ENCODE peak calls at places on chromosome 12, in nine cellular contexts. H, T, L, X, N, F, B, U and M are unnamed samples. For H3K9me2, the result is how much of the 10 kb centered on the place peaks cover.

GRCh38 chr12:54495327-54495726 is 2.2 kb upstream of the NCKAP1L start:
- DNase-seq in N (no peak), X (no peak), H (no peak), F (no peak), B (no peak), U (no peak), L (no peak), T (no peak), M (no peak)

GRCh38 chr12:53867216-53868012 is 71.2 kb upstream of the HOXC13 start:
- DNase-seq in N (no peak), L (peak), F (peak), T (peak), X (no peak), U (peak), H (no peak), B (no peak), M (peak)

GRCh38 chr12:9134981-9135628 is 19.4 kb upstream of the A2M start:
- DNase-seq in F (peak), T (no peak), N (peak), H (peak), B (peak), L (no peak), U (peak), X (peak), M (peak)

GRCh38 chr12:105018761-105019160 is 32.6 kb downstream of the NOPCHAP1 start:
- DNase-seq in T (no peak), L (no peak), N (no peak), U (no peak), X (no peak), H (no peak), F (no peak), B (no peak), M (no peak)

GRCh38 chr12:113840401-113841042 is 125.6 kb downstream of the RBM19 start:
- DNase-seq in X (no peak), B (no peak), N (no peak), F (no peak), T (no peak), H (no peak), L (no peak), U (no peak), M (no peak)

GRCh38 chr12:48998497-48999353 is 450 bp downstream of the DDN start:
- DNase-seq in B (peak), F (peak), T (peak), U (peak), X (no peak), L (peak), N (peak), H (no peak), M (no peak)

GRCh38 chr12:96196781-96197180 is 2.6 kb downstream of the ELK3 start:
- DNase-seq in X (no peak), L (no peak), N (no peak), H (no peak), F (peak), B (no peak), T (peak), U (no peak), M (peak)

GRCh38 chr12:71216725-71217579 is 59.2 kb upstream of the TSPAN8 start:
- DNase-seq in T (peak), F (peak), H (peak), B (peak), L (peak), N (peak), U (peak), X (peak), M (peak)

GRCh38 chr12:1593232-1594044 is 943 bp downstream of the FBXL14 start:
- DNase-seq in B (peak), F (peak), X (no peak), U (peak), T (peak), N (peak), H (peak), L (peak), M (peak)

GRCh38 chr12:1594295-1595025 is at the start of gene FBXL14:
- DNase-seq in T (peak), U (peak), N (peak), L (peak), B (peak), F (peak), H (peak), X (peak), M (peak)

GRCh38 chr12:1592444-1593231 is 1.7 kb downstream of the FBXL14 start:
- DNase-seq in H (peak), F (peak), U (peak), T (peak), N (peak), B (peak), X (no peak), L (peak), M (no peak)

GRCh38 chr12:1595026-1595561 is 713 bp upstream of the FBXL14 start:
- DNase-seq in T (peak), N (peak), H (peak), F (no peak), U (no peak), L (peak), X (no peak), B (no peak), M (no peak)

DNA sequence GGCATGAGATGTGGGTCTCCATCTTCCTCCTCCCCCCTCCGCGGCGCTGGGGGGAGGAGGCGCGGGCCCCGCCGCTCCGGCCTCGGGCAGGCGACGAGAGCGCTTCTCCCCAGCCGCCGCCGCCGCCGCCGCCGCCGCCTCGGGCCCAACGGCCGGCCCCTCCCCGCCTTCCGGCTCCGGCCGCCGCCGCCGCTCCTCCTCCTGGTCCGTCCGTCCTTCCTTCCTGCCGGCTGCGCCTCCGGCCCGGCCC is 411 bp downstream of the FBXL14 start:
- DNase-seq in X (no peak), T (peak), U (peak), F (peak), B (peak), L (no peak), H (peak), N (peak), M (peak)
- H2AFZ ChIP-seq in X (no peak), T (no peak), U (no peak), F (peak), B (no peak), L (peak), H (no peak), N (peak), M (peak)

GRCh38 chr12:120238839-120239445 is 26.6 kb downstream of the PXN start:
- DNase-seq in H (no peak), B (no peak), N (no peak), F (peak), L (no peak), U (no peak), T (no peak), X (no peak), M (peak)
- H3K27ac ChIP-seq in H (no peak), B (no peak), N (no peak), F (peak), L (no peak), U (no peak), T (peak), X (peak), M (no peak)

GRCh38 chr12:21945002-21945401 is 3.8 kb upstream of the ABCC9 start:
- DNase-seq in L (no peak), H (no peak), T (no peak), N (no peak), B (no peak), U (no peak), X (no peak), F (no peak), M (no peak)

GRCh38 chr12:21946983-21947382 is 5.8 kb upstream of the ABCC9 start:
- DNase-seq in N (no peak), L (no peak), H (no peak), X (no peak), T (peak), U (no peak), F (no peak), B (no peak), M (no peak)

DNA sequence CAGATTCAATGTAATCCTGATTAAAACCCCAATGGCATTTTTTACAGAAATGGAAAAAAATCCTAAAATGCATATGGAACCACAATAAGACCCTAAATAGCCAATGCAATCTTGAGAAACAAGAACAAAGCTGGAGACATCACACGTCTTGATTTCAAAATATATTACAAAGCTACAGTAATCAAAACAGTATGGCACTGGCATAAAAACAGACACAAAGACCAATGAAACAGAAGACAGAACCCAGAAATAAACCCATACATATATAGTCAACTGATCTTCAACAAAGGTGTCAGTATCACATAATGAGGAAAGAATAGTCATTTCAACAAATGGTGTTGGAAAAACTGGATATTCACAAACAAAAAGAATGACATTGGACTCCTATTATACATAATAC is 9.4 kb upstream of the ABCC9 start:
- DNase-seq in T (no peak), N (no peak), H (no peak), X (no peak), U (no peak), L (no peak), F (no peak), B (no peak), M (no peak)
- H3K9me2 ChIP-seq in T (under half), N (under half), H (under half), X (under half), U (under half), L (under half), F (under half), B (under half), M (under half)

GRCh38 chr12:1474059-1474537 is 120.3 kb downstream of the FBXL14 start:
- DNase-seq in L (peak), H (no peak), X (peak), N (no peak), T (peak), F (peak), B (no peak), U (peak), M (peak)

GRCh38 chr12:1473418-1473817 is 121.0 kb downstream of the FBXL14 start:
- DNase-seq in H (no peak), B (no peak), L (no peak), X (no peak), U (no peak), T (peak), N (no peak), F (no peak), M (no peak)

GRCh38 chr12:1471224-1471623 is 123.2 kb downstream of the FBXL14 start:
- DNase-seq in L (no peak), F (peak), N (no peak), U (no peak), B (no peak), H (no peak), T (no peak), X (no peak), M (no peak)

GRCh38 chr12:1470051-1470450 is 124.3 kb downstream of the FBXL14 start:
- DNase-seq in B (no peak), T (no peak), H (no peak), N (no peak), L (no peak), X (no peak), F (no peak), U (no peak), M (no peak)

DNA sequence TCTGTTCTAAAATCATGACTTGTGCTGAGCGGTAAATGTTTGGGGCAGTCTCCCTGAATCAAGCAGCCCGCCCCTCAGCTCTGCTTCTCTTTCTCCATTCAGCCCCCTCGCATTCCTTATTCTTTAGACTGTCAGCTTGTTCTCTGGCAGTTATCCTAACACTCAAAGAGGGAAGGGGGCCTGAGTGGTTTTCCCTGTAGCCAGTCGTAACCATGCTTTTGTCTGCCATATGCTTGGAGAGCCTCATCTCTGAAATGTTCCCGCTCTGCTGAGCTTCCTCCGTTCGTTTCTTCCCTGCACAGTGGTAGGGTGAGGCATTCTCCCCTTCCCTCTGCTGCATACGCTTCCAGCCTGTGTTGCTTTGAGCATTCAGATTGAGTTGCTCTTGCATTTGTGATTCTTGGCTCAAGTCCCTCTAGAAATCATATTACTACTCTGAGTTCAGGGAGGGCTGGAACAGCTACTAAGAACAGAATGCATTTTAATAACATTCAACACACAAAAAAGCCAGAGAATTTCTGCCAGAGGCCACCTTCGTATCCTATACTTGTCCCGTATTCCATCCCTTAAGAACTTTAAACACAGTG is 119.7 kb downstream of the FBXL14 start:
- DNase-seq in T (peak), L (peak), X (peak), H (no peak), B (no peak), U (peak), N (no peak), F (peak), M (peak)
- H2AFZ ChIP-seq in T (peak), L (no peak), X (no peak), H (no peak), B (no peak), U (no peak), N (no peak), F (peak), M (no peak)

GRCh38 chr12:91326043-91327027 is 143.7 kb upstream of the DCN start:
- DNase-seq in F (peak), X (peak), H (peak), B (peak), N (peak), L (peak), U (peak), T (peak), M (no peak)
- H3K27ac ChIP-seq in F (no peak), X (no peak), H (no peak), B (no peak), N (peak), L (peak), U (no peak), T (peak), M (no peak)

GRCh38 chr12:127277882-127278281 is 989.1 kb upstream of the TMEM132C start:
- DNase-seq in N (no peak), T (no peak), H (no peak), U (no peak), X (no peak), B (no peak), F (no peak), L (no peak), M (no peak)
- H3K9me2 ChIP-seq in N (under half), T (under half), H (under half), U (under half), X (under half), B (under half), F (under half), L (under half), M (under half)

GRCh38 chr12:89243786-89244185 is 108.5 kb downstream of the DUSP6 start:
- DNase-seq in L (no peak), N (no peak), X (no peak), F (no peak), U (no peak), B (peak), H (no peak), T (peak), M (no peak)

GRCh38 chr12:89245090-89245489 is 107.2 kb downstream of the DUSP6 start:
- DNase-seq in F (no peak), T (peak), U (peak), H (peak), N (no peak), X (no peak), B (peak), L (no peak), M (no peak)

GRCh38 chr12:89247541-89247942 is 104.8 kb downstream of the DUSP6 start:
- DNase-seq in F (peak), H (no peak), N (no peak), X (peak), T (peak), L (no peak), B (no peak), U (peak), M (no peak)

GRCh38 chr12:89247962-89248361 is 104.3 kb downstream of the DUSP6 start:
- DNase-seq in F (no peak), X (no peak), H (no peak), T (peak), B (no peak), N (no peak), L (no peak), U (no peak), M (no peak)

GRCh38 chr12:89244536-89244935 is 107.8 kb downstream of the DUSP6 start:
- DNase-seq in H (peak), X (no peak), B (peak), N (no peak), F (no peak), U (no peak), L (no peak), T (peak), M (no peak)
- H2AFZ ChIP-seq in H (peak), X (no peak), B (peak), N (no peak), F (no peak), U (no peak), L (no peak), T (peak), M (no peak)

GRCh38 chr12:30507576-30507975 is 188.1 kb downstream of the IPO8 start:
- DNase-seq in B (no peak), N (no peak), U (no peak), F (no peak), X (no peak), H (no peak), T (no peak), L (no peak), M (no peak)

GRCh38 chr12:30500532-30500931 is 195.1 kb downstream of the IPO8 start:
- DNase-seq in N (no peak), H (no peak), F (no peak), U (no peak), B (no peak), L (no peak), X (no peak), T (no peak), M (no peak)

GRCh38 chr12:30508205-30508967 is 187.3 kb downstream of the IPO8 start:
- DNase-seq in U (no peak), B (no peak), H (no peak), L (no peak), N (no peak), X (no peak), T (no peak), F (no peak), M (no peak)

GRCh38 chr12:30501718-30502117 is 194.0 kb downstream of the IPO8 start:
- DNase-seq in F (peak), L (no peak), H (no peak), N (no peak), B (no peak), T (no peak), U (no peak), X (no peak), M (no peak)

GRCh38 chr12:30506411-30506810 is 189.3 kb downstream of the IPO8 start:
- DNase-seq in N (no peak), F (no peak), X (no peak), T (no peak), H (no peak), B (no peak), L (no peak), U (no peak), M (no peak)
- H3K27ac ChIP-seq in N (no peak), F (no peak), X (no peak), T (no peak), H (no peak), B (no peak), L (no peak), U (no peak), M (no peak)